ENCODE peak calls at places on chromosomes 13 and 19, in five cellular contexts. One of them, this sample, is unnamed.

GRCh38 chr19:53908106-53908932 is 759 bp upstream of the CACNG7 start:
- DNase-seq in amniotic stem cell: no peak
- DNase-seq in mucosa of gallbladder: no peak
- DNase-seq in iPS-NIHi11: peak
- DNase-seq in HFFc6: peak
- DNase-seq in this sample: no peak

GRCh38 chr13:95641961-95642621 is 2.4 kb downstream of the DZIP1 start:
- DNase-seq in amniotic stem cell: peak
- DNase-seq in mucosa of gallbladder: peak
- DNase-seq in iPS-NIHi11: peak
- DNase-seq in HFFc6: peak
- DNase-seq in this sample: no peak

GRCh38 chr19:6313398-6313969 is 19.9 kb downstream of the ACER1 start:
- DNase-seq in amniotic stem cell: no peak
- DNase-seq in mucosa of gallbladder: no peak
- DNase-seq in iPS-NIHi11: no peak
- DNase-seq in HFFc6: no peak
- DNase-seq in this sample: no peak

GRCh38 chr19:43504426-43505185 is at the start of gene PHLDB3:
- DNase-seq in amniotic stem cell: no peak
- DNase-seq in mucosa of gallbladder: peak
- DNase-seq in iPS-NIHi11: peak
- DNase-seq in HFFc6: no peak
- DNase-seq in this sample: no peak

GRCh38 chr13:39369161-39369890 is 233.7 kb downstream of the LHFPL6 start:
- DNase-seq in amniotic stem cell: no peak
- DNase-seq in mucosa of gallbladder: no peak
- DNase-seq in iPS-NIHi11: no peak
- DNase-seq in HFFc6: no peak
- DNase-seq in this sample: no peak

GRCh38 chr19:14512420-14512961 is 5.7 kb downstream of the DNAJB1 start:
- DNase-seq in amniotic stem cell: no peak
- DNase-seq in mucosa of gallbladder: no peak
- DNase-seq in iPS-NIHi11: no peak
- DNase-seq in HFFc6: no peak
- DNase-seq in this sample: no peak

GRCh38 chr13:113065406-113066141 is 40.0 kb upstream of the F7 start:
- DNase-seq in amniotic stem cell: no peak
- DNase-seq in mucosa of gallbladder: no peak
- DNase-seq in iPS-NIHi11: no peak
- DNase-seq in HFFc6: no peak
- DNase-seq in this sample: no peak

GRCh38 chr19:1130801-1131717 is 27.3 kb downstream of the GPX4 start:
- DNase-seq in amniotic stem cell: no peak
- DNase-seq in mucosa of gallbladder: no peak
- DNase-seq in iPS-NIHi11: no peak
- DNase-seq in HFFc6: no peak
- DNase-seq in this sample: no peak

GRCh38 chr19:33622809-33623511 is 1.2 kb downstream of the CHST8 start:
- DNase-seq in amniotic stem cell: no peak
- DNase-seq in mucosa of gallbladder: no peak
- DNase-seq in iPS-NIHi11: no peak
- DNase-seq in HFFc6: no peak
- DNase-seq in this sample: no peak

GRCh38 chr19:17209126-17210036 is 5.8 kb upstream of the USE1 start:
- DNase-seq in amniotic stem cell: no peak
- DNase-seq in mucosa of gallbladder: no peak
- DNase-seq in iPS-NIHi11: peak
- DNase-seq in HFFc6: peak
- DNase-seq in this sample: no peak

GRCh38 chr13:97322740-97323342 is 100.7 kb downstream of the MBNL2 start:
- DNase-seq in amniotic stem cell: no peak
- DNase-seq in mucosa of gallbladder: no peak
- DNase-seq in iPS-NIHi11: no peak
- DNase-seq in HFFc6: no peak
- DNase-seq in this sample: peak

GRCh38 chr19:18417250-18418033 is 1.8 kb upstream of the SSBP4 start:
- DNase-seq in amniotic stem cell: no peak
- DNase-seq in mucosa of gallbladder: peak
- DNase-seq in iPS-NIHi11: peak
- DNase-seq in HFFc6: peak
- DNase-seq in this sample: peak

GRCh38 chr13:111371720-111372119 is 51.3 kb downstream of the TEX29 start:
- DNase-seq in amniotic stem cell: no peak
- DNase-seq in mucosa of gallbladder: no peak
- DNase-seq in iPS-NIHi11: no peak
- DNase-seq in HFFc6: no peak
- DNase-seq in this sample: no peak

GRCh38 chr19:55229789-55230182 is 1.2 kb upstream of the TMEM86B start:
- DNase-seq in amniotic stem cell: no peak
- DNase-seq in mucosa of gallbladder: no peak
- DNase-seq in iPS-NIHi11: no peak
- DNase-seq in HFFc6: no peak
- DNase-seq in this sample: no peak

GRCh38 chr13:50419466-50419865 is 404.2 kb downstream of the KCNRG start:
- DNase-seq in amniotic stem cell: no peak
- DNase-seq in mucosa of gallbladder: no peak
- DNase-seq in iPS-NIHi11: no peak
- DNase-seq in HFFc6: no peak
- DNase-seq in this sample: no peak

GRCh38 chr19:4454952-4455738 is 2.4 kb downstream of the UBXN6 start:
- DNase-seq in amniotic stem cell: no peak
- DNase-seq in mucosa of gallbladder: no peak
- DNase-seq in iPS-NIHi11: no peak
- DNase-seq in HFFc6: peak
- DNase-seq in this sample: peak

GRCh38 chr19:1266818-1267440 is 2.2 kb upstream of the CIRBP start:
- DNase-seq in amniotic stem cell: no peak
- DNase-seq in mucosa of gallbladder: peak
- DNase-seq in iPS-NIHi11: no peak
- DNase-seq in HFFc6: peak
- DNase-seq in this sample: no peak

GRCh38 chr13:97191143-97191542 is 31.0 kb upstream of the MBNL2 start:
- DNase-seq in amniotic stem cell: no peak
- DNase-seq in mucosa of gallbladder: no peak
- DNase-seq in iPS-NIHi11: no peak
- DNase-seq in HFFc6: no peak
- DNase-seq in this sample: no peak

GRCh38 chr19:11256189-11256588 is 6.1 kb downstream of the DOCK6 start:
- DNase-seq in amniotic stem cell: no peak
- DNase-seq in mucosa of gallbladder: no peak
- DNase-seq in iPS-NIHi11: no peak
- DNase-seq in HFFc6: no peak
- DNase-seq in this sample: no peak

GRCh38 chr19:4123615-4124568 is at the start of gene MAP2K2:
- DNase-seq in amniotic stem cell: peak
- DNase-seq in mucosa of gallbladder: peak
- DNase-seq in iPS-NIHi11: peak
- DNase-seq in HFFc6: peak
- DNase-seq in this sample: peak

GRCh38 chr13:62324842-62325241 is 909.2 kb upstream of the PCDH20 start:
- DNase-seq in amniotic stem cell: no peak
- DNase-seq in mucosa of gallbladder: no peak
- DNase-seq in iPS-NIHi11: no peak
- DNase-seq in HFFc6: no peak
- DNase-seq in this sample: no peak

GRCh38 chr13:54367639-54368271 is 1339.1 kb downstream of the OLFM4 start:
- DNase-seq in amniotic stem cell: no peak
- DNase-seq in mucosa of gallbladder: no peak
- DNase-seq in iPS-NIHi11: no peak
- DNase-seq in HFFc6: no peak
- DNase-seq in this sample: no peak

GRCh38 chr19:2015611-2015950 is at the start of gene BTBD2:
- DNase-seq in amniotic stem cell: peak
- DNase-seq in mucosa of gallbladder: peak
- DNase-seq in iPS-NIHi11: no peak
- DNase-seq in HFFc6: no peak
- DNase-seq in this sample: peak

GRCh38 chr19:15595069-15595468 is 19.9 kb upstream of the CYP4F8 start:
- DNase-seq in amniotic stem cell: no peak
- DNase-seq in mucosa of gallbladder: peak
- DNase-seq in iPS-NIHi11: no peak
- DNase-seq in HFFc6: no peak
- DNase-seq in this sample: no peak

GRCh38 chr13:110702591-110703526 is 3.1 kb downstream of the CARS2 start:
- DNase-seq in amniotic stem cell: no peak
- DNase-seq in mucosa of gallbladder: no peak
- DNase-seq in iPS-NIHi11: no peak
- DNase-seq in HFFc6: peak
- DNase-seq in this sample: no peak

This sample was measured in fibroblast of the conjunctiva.